ENCODE peak calls at places on chromosome 1, in eight cellular contexts. W is adrenal gland, L is fibroblast of mammary gland, F is OCI-LY7, P is AG04450, I is left lung, M is K562, H is gastrocnemius medialis. J is an unnamed sample.

GRCh38 chr1:109926662-109927300 is 16.1 kb downstream of the CSF1 start:
- DNase-seq in L (peak; percentile 99), M (no peak), I (no peak), H (no peak), F (no peak), P (no peak), W (no peak), J (no peak)

GRCh38 chr1:230366504-230366915 is 59.6 kb downstream of the PGBD5 start:
- DNase-seq in F (no peak), L (no peak), P (no peak), I (no peak), H (peak; percentile 11), M (no peak), W (no peak), J (no peak)

GRCh38 chr1:201267481-201268229 is 15.7 kb upstream of the PKP1 start:
- DNase-seq in H (no peak), W (no peak), P (no peak), L (peak; percentile 79), F (no peak), I (no peak), M (no peak), J (no peak)

GRCh38 chr1:41658444-41659158 is 174.1 kb upstream of the EDN2 start:
- DNase-seq in W (no peak), L (no peak), P (no peak), I (peak; percentile 64), F (no peak), M (no peak), H (no peak), J (no peak)

GRCh38 chr1:156893048-156893953 is at the start of gene PEAR1:
- DNase-seq in L (no peak), W (peak; percentile 48), H (peak; percentile 22), P (no peak), F (no peak), M (no peak), I (peak; percentile 47), J (no peak)

GRCh38 chr1:168343566-168343965 is 62.9 kb downstream of the TBX19 start:
- DNase-seq in P (no peak), F (peak; percentile 2), M (peak; percentile 46), H (no peak), L (no peak), I (no peak), W (no peak), J (no peak)

GRCh38 chr1:180343931-180344406 is 113.9 kb downstream of the LHX4 start:
- DNase-seq in I (no peak), W (peak; percentile 35), F (no peak), L (peak; percentile 20), M (peak; percentile 12), P (no peak), H (no peak), J (peak; percentile 18)

GRCh38 chr1:212655668-212656440 is 43.8 kb downstream of the BATF3 start:
- DNase-seq in F (no peak), W (no peak), L (peak; percentile 23), M (no peak), I (no peak), H (no peak), P (no peak), J (no peak)

GRCh38 chr1:18094096-18094495 is 13.5 kb upstream of the IGSF21 start:
- DNase-seq in W (no peak), L (no peak), H (no peak), M (no peak), I (no peak), F (no peak), P (no peak), J (no peak)

GRCh38 chr1:232472485-232473041 is 157.4 kb downstream of the SIPA1L2 start:
- DNase-seq in I (no peak), H (no peak), M (no peak), P (peak; percentile 33), W (no peak), F (no peak), L (peak; percentile 64), J (no peak)

GRCh38 chr1:198902616-198903140 is 263.8 kb downstream of the PTPRC start:
- DNase-seq in I (no peak), P (no peak), F (no peak), M (no peak), L (no peak), H (no peak), W (no peak), J (no peak)

GRCh38 chr1:179178965-179179364 is 50.5 kb downstream of the ABL2 start:
- DNase-seq in W (no peak), M (no peak), H (no peak), I (no peak), F (no peak), P (no peak), L (peak; percentile 49), J (no peak)

GRCh38 chr1:93743465-93743864 is 61.8 kb upstream of the BCAR3 start:
- DNase-seq in I (no peak), M (no peak), F (no peak), W (no peak), P (no peak), H (no peak), L (no peak), J (no peak)

GRCh38 chr1:41657101-41657500 is 172.6 kb upstream of the EDN2 start:
- DNase-seq in W (no peak), F (no peak), L (no peak), P (no peak), H (no peak), M (no peak), I (peak; percentile 21), J (no peak)

GRCh38 chr1:56450004-56450666 is 129.2 kb downstream of the PLPP3 start:
- DNase-seq in F (no peak), L (no peak), M (no peak), I (no peak), W (no peak), P (no peak), H (no peak), J (no peak)

GRCh38 chr1:113325039-113325438 is 65.3 kb upstream of the MAGI3 start:
- DNase-seq in L (peak; percentile 43), P (no peak), F (no peak), W (no peak), M (peak; percentile 30), I (no peak), H (no peak), J (no peak)

GRCh38 chr1:79749607-79750006 is 743.1 kb upstream of the ADGRL4 start:
- DNase-seq in H (no peak), W (no peak), P (no peak), F (no peak), L (no peak), M (no peak), I (no peak), J (no peak)

GRCh38 chr1:234546890-234547788 is 62.8 kb downstream of the IRF2BP2 start:
- DNase-seq in L (no peak), F (no peak), H (no peak), W (no peak), I (no peak), P (no peak), M (peak; percentile 89), J (no peak)

GRCh38 chr1:205930698-205931330 is 12.4 kb downstream of the SLC26A9 start:
- DNase-seq in H (no peak), F (no peak), W (no peak), L (peak; percentile 32), M (peak; percentile 34), P (no peak), I (no peak), J (no peak)

GRCh38 chr1:151831605-151832004 is at the start of gene RORC:
- DNase-seq in I (peak; percentile 72), F (no peak), P (no peak), M (no peak), L (no peak), W (no peak), H (peak; percentile 89), J (no peak)
- H3K4me3 ChIP-seq in I (peak within 1 kb of the TSS; percentile 38), F (no peak within 1 kb of the TSS), P (no peak within 1 kb of the TSS), M (no peak within 1 kb of the TSS), L (no peak within 1 kb of the TSS), W (no peak within 1 kb of the TSS), H (peak within 1 kb of the TSS; percentile 84), J (no peak within 1 kb of the TSS)

GRCh38 chr1:228370439-228370940 is 36.1 kb downstream of the TRIM11 start:
- DNase-seq in H (no peak), F (no peak), L (no peak), M (no peak), P (no peak), W (peak; percentile 18), I (peak; percentile 22), J (no peak)

GRCh38 chr1:228368801-228369607 is 37.6 kb downstream of the TRIM11 start:
- DNase-seq in F (no peak), W (peak; percentile 88), I (peak; percentile 30), M (peak; percentile 97), P (no peak), H (no peak), L (no peak), J (no peak)

GRCh38 chr1:228367798-228368791 is 38.5 kb downstream of the TRIM11 start:
- DNase-seq in P (no peak), H (no peak), L (no peak), I (peak; percentile 29), M (peak; percentile 95), W (peak; percentile 63), F (peak; percentile 8), J (no peak)

GRCh38 chr1:228370941-228371740 is 35.5 kb downstream of the TRIM11 start:
- DNase-seq in H (peak; percentile 64), W (peak; percentile 48), M (no peak), F (no peak), L (no peak), P (no peak), I (peak; percentile 31), J (no peak)

GRCh38 chr1:228369608-228370438 is 36.8 kb downstream of the TRIM11 start:
- DNase-seq in L (no peak), P (no peak), M (peak; percentile 44), H (no peak), I (peak; percentile 27), W (peak; percentile 23), F (no peak), J (no peak)
- H3K4me3 ChIP-seq in L (no peak overlapping the region), P (no peak overlapping the region), M (peak overlapping the region; percentile 34), H (no peak overlapping the region), I (no peak overlapping the region), W (no peak overlapping the region), F (no peak overlapping the region), J (no peak overlapping the region)

GRCh38 chr1:155241069-155241679 is 14.1 kb downstream of the ENTREP3 start:
- DNase-seq in P (peak; percentile 59), M (peak; percentile 85), I (peak; percentile 76), W (peak; percentile 77), H (peak; percentile 46), L (peak; percentile 88), F (peak; percentile 86), J (peak; percentile 82)
- H3K4me3 ChIP-seq in P (peak overlapping the region; percentile 61), M (peak overlapping the region; percentile 33), I (peak overlapping the region; percentile 49), W (no peak overlapping the region), H (peak overlapping the region; percentile 47), L (peak overlapping the region; percentile 57), F (peak overlapping the region; percentile 70), J (peak overlapping the region; percentile 58)

DNA sequence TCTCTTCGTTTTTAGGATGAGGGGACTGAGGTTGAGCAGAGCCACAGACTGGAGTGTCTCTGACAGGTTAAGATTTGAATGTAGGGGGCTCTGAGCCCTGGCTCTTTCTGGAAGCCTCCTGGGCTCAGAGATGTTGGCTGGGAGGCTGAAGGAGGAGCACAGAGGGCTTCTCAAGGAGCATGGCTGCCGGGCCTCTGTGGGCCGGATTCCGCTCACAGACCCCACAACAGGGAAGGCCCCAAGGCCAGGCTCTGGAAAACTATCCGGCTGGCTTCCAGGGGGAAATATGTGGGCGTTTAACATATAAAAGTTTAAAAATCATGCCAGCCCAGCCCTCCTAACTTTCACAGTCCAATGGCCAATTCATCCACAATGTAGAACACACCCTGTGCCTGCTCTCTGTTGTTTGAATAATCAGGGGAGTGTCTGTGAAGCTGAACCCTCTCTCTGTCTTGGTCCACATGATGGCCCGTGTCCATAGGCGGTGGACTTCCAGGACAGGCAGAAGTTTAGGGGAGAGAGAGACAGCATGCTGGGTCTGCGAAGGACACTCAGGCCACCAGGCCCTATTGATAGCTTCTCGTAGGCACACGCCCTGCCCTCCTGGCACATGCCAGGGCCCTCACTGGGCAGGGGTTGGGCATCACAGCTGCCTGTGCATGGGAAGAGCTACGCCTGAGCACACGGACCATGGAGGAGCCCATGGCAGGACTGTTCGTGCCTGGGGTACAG is 10.8 kb downstream of the OBSCN start:
- DNase-seq in L (no peak), W (no peak), H (no peak), P (no peak), I (no peak), F (no peak), M (no peak), J (no peak)
- H3K4me3 ChIP-seq in L (no peak overlapping the region), W (no peak overlapping the region), H (no peak overlapping the region), P (no peak overlapping the region), I (no peak overlapping the region), F (no peak overlapping the region), M (no peak overlapping the region), J (no peak overlapping the region)